ENCODE peak calls at places on chromosome 14, in seven cellular contexts. X, P, S, W, V, L and K are unnamed samples.

GRCh38 chr14:59474172-59474571 is 9.0 kb upstream of the GPR135 start:
- DNase-seq in S (no peak), L (no peak), W (peak), V (no peak), X (no peak), P (no peak), K (no peak)

GRCh38 chr14:40204441-40205175 is 772.4 kb upstream of the FBXO33 start:
- DNase-seq in P (no peak), S (no peak), L (no peak), W (no peak), X (no peak), V (no peak), K (no peak)

GRCh38 chr14:105861985-105862465 is 335.6 kb downstream of the TMEM121 start:
- DNase-seq in L (no peak), X (no peak), P (no peak), W (no peak), S (no peak), V (no peak), K (no peak)

GRCh38 chr14:76929927-76930326 is 98.6 kb downstream of the IRF2BPL start:
- DNase-seq in V (peak), S (no peak), X (no peak), P (no peak), L (no peak), W (no peak), K (no peak)

GRCh38 chr14:79567306-79567705 is 644.0 kb downstream of the DIO2 start:
- DNase-seq in W (no peak), X (no peak), S (no peak), V (no peak), P (no peak), L (no peak), K (no peak)

GRCh38 chr14:93797071-93797470 is 8.8 kb upstream of the PRIMA1 start:
- DNase-seq in V (no peak), W (no peak), L (no peak), P (no peak), S (no peak), X (no peak), K (no peak)

GRCh38 chr14:69996197-69996596 is 117.0 kb downstream of the SMOC1 start:
- DNase-seq in X (no peak), L (peak), W (peak), P (no peak), S (no peak), V (no peak), K (no peak)

GRCh38 chr14:99781853-99782610 is 11.2 kb upstream of the EML1 start:
- DNase-seq in X (no peak), W (no peak), V (no peak), S (no peak), L (no peak), P (no peak), K (no peak)

GRCh38 chr14:33693237-33693636 is 257.6 kb downstream of the EGLN3 start:
- DNase-seq in S (no peak), L (no peak), V (no peak), P (no peak), X (no peak), W (peak), K (no peak)

GRCh38 chr14:105853907-105854599 is 327.7 kb downstream of the TMEM121 start:
- DNase-seq in V (no peak), X (no peak), W (no peak), P (no peak), S (no peak), L (no peak), K (no peak)

GRCh38 chr14:72291908-72292688 is 359.9 kb downstream of the RGS6 start:
- DNase-seq in P (peak), V (no peak), W (peak), X (no peak), S (peak), L (peak), K (peak)

GRCh38 chr14:43042408-43042807 is 1435.7 kb downstream of the LRFN5 start:
- DNase-seq in S (no peak), V (no peak), W (no peak), P (no peak), L (no peak), X (no peak), K (no peak)

GRCh38 chr14:102923920-102924486 is 1.5 kb downstream of the AMN start:
- DNase-seq in W (no peak), S (no peak), P (no peak), X (no peak), L (no peak), V (no peak), K (no peak)

GRCh38 chr14:100773331-100774163 is 46.9 kb downstream of the DLK1 start:
- DNase-seq in X (no peak), P (no peak), S (no peak), L (no peak), W (no peak), V (no peak), K (no peak)

GRCh38 chr14:51082394-51082793 is 12.5 kb downstream of the TRIM9 start:
- DNase-seq in X (no peak), V (no peak), L (no peak), P (no peak), W (no peak), S (no peak), K (no peak)

GRCh38 chr14:95516554-95517209 is at the start of gene SYNE3:
- DNase-seq in W (no peak), V (peak), S (no peak), P (no peak), X (peak), L (no peak), K (no peak)

GRCh38 chr14:30223385-30223785 is 295.7 kb upstream of the PRKD1 start:
- DNase-seq in L (peak), V (no peak), P (peak), S (peak), W (peak), X (peak), K (peak)

GRCh38 chr14:91649930-91650329 is 82.0 kb downstream of the CATSPERB start:
- DNase-seq in L (peak), W (peak), V (no peak), P (no peak), X (no peak), S (no peak), K (no peak)

GRCh38 chr14:74792249-74793039 is 29.3 kb downstream of the YLPM1 start:
- DNase-seq in P (no peak), X (no peak), V (no peak), W (peak), S (no peak), L (no peak), K (no peak)

GRCh38 chr14:59627011-59627520 is 50.5 kb upstream of the CCDC175 start:
- DNase-seq in V (no peak), X (no peak), S (no peak), P (no peak), L (no peak), W (no peak), K (no peak)

GRCh38 chr14:37591941-37592287 is 3.1 kb downstream of the FOXA1 start:
- DNase-seq in P (no peak), V (no peak), L (no peak), W (no peak), S (no peak), X (no peak), K (no peak)

GRCh38 chr14:76115010-76115422 is 36.7 kb upstream of the GPATCH2L start:
- DNase-seq in W (no peak), P (no peak), L (no peak), S (no peak), V (no peak), X (no peak), K (no peak)

GRCh38 chr14:87994974-87995373 is 2.0 kb upstream of the GALC start:
- DNase-seq in X (no peak), S (no peak), V (no peak), W (no peak), L (no peak), P (no peak), K (no peak)

GRCh38 chr14:92037989-92038388 is 1.9 kb downstream of the TRIP11 start:
- DNase-seq in P (no peak), V (no peak), W (peak), L (no peak), S (no peak), X (no peak), K (no peak)

GRCh38 chr14:76985540-76986260 is 42.8 kb downstream of the IRF2BPL start:
- DNase-seq in S (no peak), W (peak), P (no peak), L (peak), V (no peak), X (no peak), K (no peak)